ENCODE peak calls at places on chromosomes 12 and 14, in six cellular contexts. H is A549, S is sigmoid colon, I is OCI-LY7, J is uterus, L is ovary. T is an unnamed sample. For H3K4me1, the result is how much of the 10 kb centered on the place peaks cover.

GRCh38 chr12:117119592-117120198 is 20.5 kb upstream of the TESC start:
- DNase-seq in L (no peak), I (peak), J (no peak), S (no peak), H (peak), T (peak)

GRCh38 chr14:100158566-100159106 is 809 bp downstream of the DEGS2 start:
- DNase-seq in I (peak), S (no peak), J (no peak), L (no peak), H (no peak), T (no peak)

GRCh38 chr14:31703056-31703455 is 141.9 kb downstream of the NUBPL start:
- DNase-seq in J (no peak), L (no peak), S (no peak), I (no peak), H (no peak), T (no peak)

GRCh38 chr14:50619569-50620141 is 48.5 kb downstream of the SAV1 start:
- DNase-seq in I (peak), S (no peak), J (no peak), H (peak), L (no peak), T (no peak)

GRCh38 chr14:47273939-47274338 is 401.5 kb downstream of the MDGA2 start:
- DNase-seq in L (no peak), I (no peak), S (no peak), H (no peak), J (no peak), T (no peak)

GRCh38 chr12:7060353-7060954 is at the start of gene C1S:
- DNase-seq in S (peak), J (peak), H (peak), L (peak), I (no peak), T (peak)

GRCh38 chr12:93673084-93673483 is 4.1 kb upstream of the CRADD start:
- DNase-seq in S (no peak), I (no peak), J (no peak), H (no peak), L (no peak), T (no peak)

GRCh38 chr12:2049604-2050540 is 2.9 kb upstream of the CACNA1C start:
- DNase-seq in J (no peak), L (no peak), S (no peak), I (peak), H (no peak), T (no peak)

GRCh38 chr12:15525414-15525813 is 203.1 kb downstream of the PTPRO start:
- DNase-seq in I (no peak), L (no peak), H (no peak), J (no peak), S (no peak), T (no peak)

GRCh38 chr12:58302487-58303011 is 361.2 kb downstream of the ATP23 start:
- DNase-seq in S (no peak), L (no peak), J (no peak), H (peak), I (peak), T (peak)

GRCh38 chr12:78038986-78039385 is 208.3 kb downstream of the NAV3 start:
- DNase-seq in L (no peak), S (no peak), H (no peak), I (no peak), J (no peak), T (no peak)

GRCh38 chr12:6211421-6211869 is 11.2 kb downstream of the CD9 start:
- DNase-seq in I (no peak), H (no peak), J (no peak), L (no peak), S (peak), T (no peak)

GRCh38 chr12:111154180-111154579 is 214.7 kb downstream of the PHETA1 start:
- DNase-seq in H (no peak), L (no peak), S (no peak), J (no peak), I (no peak), T (no peak)

GRCh38 chr12:24381790-24382189 is 432.3 kb upstream of the SOX5 start:
- DNase-seq in S (no peak), H (no peak), L (no peak), J (no peak), I (no peak), T (no peak)

GRCh38 chr12:105222326-105222655 is 13.7 kb downstream of the APPL2 start:
- DNase-seq in H (no peak), J (no peak), I (no peak), S (no peak), L (no peak), T (no peak)

GRCh38 chr14:78153069-78153351 is 17.2 kb upstream of the NRXN3 start:
- DNase-seq in S (no peak), H (peak), I (no peak), J (no peak), L (no peak), T (no peak)

GRCh38 chr12:47935196-47935595 is 28.2 kb upstream of the TMEM106C start:
- DNase-seq in J (peak), H (no peak), S (peak), L (peak), I (no peak), T (no peak)

GRCh38 chr12:54201001-54201794 is 12.4 kb upstream of the SMUG1 start:
- DNase-seq in S (peak), L (peak), I (peak), H (peak), J (peak), T (peak)

GRCh38 chr14:23300687-23301223 is 1.9 kb downstream of the PPP1R3E start:
- DNase-seq in H (no peak), L (peak), S (peak), J (peak), I (peak), T (peak)

GRCh38 chr14:71426001-71426400 is 506.2 kb upstream of the RGS6 start:
- DNase-seq in H (no peak), J (no peak), S (no peak), L (no peak), I (no peak), T (no peak)

GRCh38 chr12:65023485-65023884 is 97.6 kb downstream of the WIF1 start:
- DNase-seq in L (no peak), I (no peak), H (no peak), J (no peak), S (no peak), T (no peak)

GRCh38 chr12:106953352-106954260 is 2.1 kb upstream of the TMEM263 start:
- DNase-seq in H (no peak), L (no peak), S (no peak), J (no peak), I (no peak), T (no peak)

GRCh38 chr12:113461666-113462065 is 10.0 kb downstream of the LHX5 start:
- DNase-seq in L (no peak), J (no peak), H (peak), S (no peak), I (peak), T (no peak)

GRCh38 chr12:130224613-130225012 is 62.3 kb downstream of the FZD10 start:
- DNase-seq in L (no peak), I (no peak), J (no peak), H (no peak), S (no peak), T (no peak)

DNA sequence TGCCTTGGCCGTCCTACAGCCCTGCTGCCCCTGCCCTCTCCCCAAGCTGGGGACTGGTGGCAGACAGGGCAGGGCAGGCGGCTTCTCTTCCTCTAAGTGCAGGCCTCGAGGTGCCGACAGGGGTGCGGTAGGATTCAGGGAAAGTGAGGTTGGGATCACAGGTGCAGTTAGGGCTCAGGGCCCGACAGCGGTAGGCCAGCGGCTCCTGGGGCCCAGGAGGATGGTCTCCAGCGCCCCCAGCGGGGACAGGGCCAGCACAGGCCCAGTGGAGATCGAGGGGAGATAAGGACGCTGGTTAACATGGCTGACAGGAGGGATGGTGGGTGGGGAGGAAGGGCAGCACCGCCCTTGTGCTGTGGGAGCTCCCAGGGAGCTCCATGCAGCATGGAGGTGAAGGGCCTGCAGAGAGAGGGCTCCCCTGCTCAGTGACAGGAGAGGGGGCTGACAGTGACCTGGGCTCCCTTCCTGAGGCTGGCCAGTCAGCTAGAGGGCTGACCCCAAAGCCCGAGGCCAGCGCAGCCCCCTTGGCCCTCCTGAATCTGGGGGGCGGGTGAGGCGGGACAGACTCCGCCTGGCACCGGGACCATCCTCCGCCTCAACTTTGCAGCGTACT is 860 bp upstream of the CRIP1 start:
- DNase-seq in S (no peak), J (no peak), I (no peak), H (peak), L (no peak), T (peak)
- TF ChIP-seq CTCF in S (no peak), J (no peak), I (peak), H (peak), L (no peak), T (no peak)

DNA sequence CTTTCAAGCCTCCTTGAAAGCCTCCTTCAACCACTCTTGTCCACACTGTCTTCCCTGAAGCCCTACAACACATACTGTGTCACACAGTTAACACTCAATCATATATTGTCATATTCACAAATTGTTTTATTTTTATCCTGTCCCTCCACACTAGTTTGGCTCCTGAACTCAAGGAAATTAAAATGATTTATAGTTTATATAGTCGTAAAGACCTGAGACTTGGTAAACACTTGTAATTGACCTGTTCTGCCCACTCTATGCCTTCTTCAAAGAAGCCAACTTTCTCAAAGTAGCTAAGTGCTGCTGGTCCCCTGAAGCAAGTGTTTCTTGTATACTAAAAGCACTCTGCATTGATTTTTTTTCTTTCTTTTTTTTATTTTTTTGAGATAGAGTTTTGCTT is 15.6 kb upstream of the NEK9 start:
- DNase-seq in I (no peak), S (no peak), H (no peak), L (no peak), J (no peak), T (no peak)
- H3K4me1 ChIP-seq in I (under half), S (under half), H (under half), L (under half), J (under half), T (under half)

GRCh38 chr12:52318241-52318990 is 2.8 kb downstream of the KRT83 start:
- DNase-seq in S (no peak), L (no peak), J (no peak), I (no peak), H (no peak), T (no peak)

GRCh38 chr12:52316701-52317100 is 4.5 kb downstream of the KRT83 start:
- DNase-seq in I (no peak), J (no peak), S (no peak), L (no peak), H (no peak), T (no peak)

GRCh38 chr12:52317443-52318052 is 3.6 kb downstream of the KRT83 start:
- DNase-seq in H (no peak), I (no peak), J (no peak), L (no peak), S (no peak), T (no peak)

GRCh38 chr12:52314511-52314910 is 6.7 kb downstream of the KRT83 start:
- DNase-seq in I (no peak), H (no peak), S (no peak), J (no peak), L (no peak), T (no peak)

GRCh38 chr12:52316290-52316689 is 4.9 kb downstream of the KRT83 start:
- DNase-seq in H (no peak), S (no peak), L (no peak), I (no peak), J (no peak), T (no peak)
- H3K27ac ChIP-seq in H (peak), S (no peak), L (no peak), I (no peak), J (no peak), T (no peak)

DNA sequence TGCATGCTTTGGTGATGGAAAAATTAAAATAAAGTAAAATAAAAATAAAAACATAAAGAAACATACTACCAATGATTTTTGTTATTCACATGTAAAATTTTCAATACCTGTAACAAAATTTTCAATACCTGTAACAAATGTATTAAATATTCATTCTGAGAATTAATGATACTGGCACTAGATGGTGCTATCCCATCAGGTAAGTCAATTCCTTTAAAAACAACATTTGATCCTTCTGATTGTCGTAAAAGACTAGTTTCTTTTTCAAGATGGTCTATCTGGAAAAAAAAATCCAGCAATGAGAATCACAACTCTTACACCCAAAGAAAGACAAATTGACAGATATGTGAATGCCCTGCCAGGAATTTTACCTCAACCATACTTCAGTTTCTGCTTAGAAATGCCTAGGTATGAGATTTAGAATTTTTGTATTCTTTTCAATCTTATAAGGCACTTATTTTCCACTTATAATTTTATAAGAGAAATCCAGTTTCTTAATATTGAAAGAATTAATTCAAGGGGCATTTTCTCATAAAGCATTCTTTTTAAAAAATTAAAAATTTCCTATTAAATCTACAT is 30.7 kb downstream of the CEP290 start:
- DNase-seq in S (no peak), H (peak), L (no peak), J (no peak), I (peak), T (no peak)
- TF ChIP-seq CTCF in S (peak), H (peak), L (no peak), J (peak), I (peak), T (peak)

GRCh38 chr14:103123634-103124500 is 606 bp downstream of the TNFAIP2 start:
- DNase-seq in I (no peak), J (peak), H (peak), S (peak), L (peak), T (peak)
- H3K4me1 ChIP-seq in I (under half), J (under half), H (half or more), S (half or more), L (under half), T (under half)

GRCh38 chr14:53955671-53956426 is 776 bp downstream of the BMP4 start:
- DNase-seq in S (peak), I (no peak), L (peak), J (peak), H (peak), T (peak)
- H3K27ac ChIP-seq in S (peak), I (no peak), L (peak), J (peak), H (peak), T (peak)

DNA sequence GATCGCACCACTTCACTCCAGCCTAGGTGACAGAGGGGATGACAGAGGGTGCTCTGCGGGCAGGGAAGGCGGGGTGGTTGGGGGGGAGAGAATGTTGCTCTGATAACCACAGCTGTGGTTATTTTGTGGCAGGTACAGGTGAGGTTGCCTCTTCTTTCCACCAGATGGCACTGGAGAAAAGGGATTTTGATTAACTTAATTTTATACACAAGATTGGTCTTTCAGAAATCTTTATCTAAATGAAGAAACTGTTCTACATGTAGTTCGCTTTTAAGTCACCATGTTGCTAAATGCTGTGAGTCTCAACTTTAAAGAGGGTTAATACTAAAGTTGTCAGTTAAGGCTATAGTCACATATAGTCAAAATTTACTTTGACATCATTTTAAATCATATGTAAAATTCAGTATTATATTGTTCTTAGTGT is 25.7 kb downstream of the FGF23 start:
- DNase-seq in S (no peak), I (peak), L (no peak), J (no peak), H (peak), T (no peak)
- TF ChIP-seq CTCF in S (peak), I (peak), L (no peak), J (no peak), H (peak), T (peak)

GRCh38 chr14:77123381-77124344 is 17.9 kb downstream of the ZDHHC22 start:
- DNase-seq in J (no peak), I (peak), H (no peak), L (no peak), S (no peak), T (peak)
- H3K4me1 ChIP-seq in J (under half), I (half or more), H (under half), L (under half), S (under half), T (under half)

GRCh38 chr14:61335049-61335448 is 13.7 kb downstream of the PRKCH start:
- DNase-seq in L (no peak), I (no peak), S (no peak), J (no peak), H (no peak), T (no peak)
- H3K27ac ChIP-seq in L (no peak), I (no peak), S (no peak), J (no peak), H (no peak), T (peak)

T was measured in colonic mucosa.